ENCODE peak calls at places on chromosome 9, in eight cellular contexts. Y is neural crest cell; M is activated naive CD8-positive, alpha-beta T cell treated with anti-CD3 and anti-CD28 coated beads, Interleukin-2, amount 50 U/mL, for 24 hours; C is anterior cingulate cortex; H is posterior vena cava; P is activated naive CD4-positive, alpha-beta T cell treated with anti-CD3 and anti-CD28 coated beads for 36 hours; W is KBM-7; X is left lung. O is an unnamed sample.
A peak's percentile ranks its signal among the peaks of the same experiment; 100 is the strongest.

GRCh38 chr9:112112941-112113399 is 62.1 kb downstream of the SUSD1 start:
- DNase-seq in W (no peak), H (no peak), M (no peak), Y (no peak), P (peak; percentile 45), X (no peak), C (no peak), O (no peak)

GRCh38 chr9:70802206-70802605 is 319.2 kb downstream of the TRPM3 start:
- DNase-seq in X (no peak), W (no peak), P (no peak), M (no peak), C (no peak), Y (no peak), H (no peak), O (no peak)

GRCh38 chr9:129400971-129401622 is 219.8 kb downstream of the C9orf50 start:
- DNase-seq in M (no peak), Y (no peak), W (no peak), H (no peak), P (no peak), X (peak; percentile 63), C (no peak), O (no peak)

GRCh38 chr9:127252405-127253093 is 12.0 kb upstream of the GARNL3 start:
- DNase-seq in W (no peak), M (no peak), P (no peak), H (no peak), X (no peak), C (no peak), Y (no peak), O (no peak)

GRCh38 chr9:124818431-124819281 is 34.6 kb upstream of the WDR38 start:
- DNase-seq in M (peak; percentile 28), Y (no peak), P (peak; percentile 29), C (no peak), W (peak; percentile 27), X (peak; percentile 45), H (no peak), O (peak; percentile 43)

GRCh38 chr9:121861501-121862180 is 210.2 kb downstream of the DAB2IP start:
- DNase-seq in M (no peak), Y (peak; percentile 45), W (peak; percentile 38), H (no peak), X (no peak), P (no peak), C (no peak), O (no peak)

GRCh38 chr9:2928386-2928785 is 84.5 kb upstream of the PUM3 start:
- DNase-seq in M (no peak), C (no peak), X (no peak), H (no peak), P (no peak), Y (no peak), W (no peak), O (no peak)

GRCh38 chr9:127930298-127931091 is at the start of gene PIP5KL1:
- DNase-seq in W (peak; percentile 61), P (peak; percentile 61), C (peak; percentile 70), X (peak; percentile 93), H (peak; percentile 92), M (peak; percentile 81), Y (peak; percentile 86), O (peak; percentile 98)

GRCh38 chr9:96555567-96556386 is 63.9 kb downstream of the CDC14B start:
- DNase-seq in W (no peak), H (no peak), Y (no peak), C (no peak), M (no peak), X (no peak), P (no peak), O (no peak)

GRCh38 chr9:126203313-126203712 is 123.3 kb upstream of the MVB12B start:
- DNase-seq in X (no peak), C (no peak), H (no peak), P (no peak), M (no peak), W (no peak), Y (no peak), O (no peak)

GRCh38 chr9:30522486-30522885 is 1862.0 kb upstream of the ACO1 start:
- DNase-seq in M (no peak), Y (no peak), W (no peak), P (no peak), X (no peak), C (peak; percentile 2), H (no peak), O (no peak)